ENCODE peak calls at places on chromosomes 16 and 17, in ten cellular contexts. H, Z, X, B, R, G, K, T, L and E are unnamed samples.

GRCh38 chr17:4368341-4368740 is 1.9 kb upstream of the UBE2G1 start:
- DNase-seq in H (no peak), T (no peak), G (no peak), Z (no peak), K (no peak), R (no peak), X (no peak), B (no peak), L (no peak), E (no peak)

GRCh38 chr16:1466968-1467521 is 7.8 kb downstream of the CLCN7 start:
- DNase-seq in K (no peak), B (no peak), R (no peak), T (no peak), X (no peak), L (no peak), G (no peak), Z (peak), H (no peak), E (no peak)

GRCh38 chr16:14057878-14058382 is 13.2 kb upstream of the MRTFB start:
- DNase-seq in G (peak), B (no peak), R (peak), K (no peak), L (no peak), T (no peak), Z (no peak), X (no peak), H (no peak), E (peak)

GRCh38 chr16:48632137-48632774 is 22.3 kb upstream of the N4BP1 start:
- DNase-seq in L (no peak), Z (no peak), K (no peak), R (no peak), X (no peak), G (no peak), T (no peak), H (no peak), B (no peak), E (no peak)

GRCh38 chr16:80604600-80605355 is 64.0 kb downstream of the DYNLRB2 start:
- DNase-seq in B (no peak), X (no peak), G (no peak), H (no peak), L (no peak), K (no peak), R (no peak), T (no peak), Z (no peak), E (no peak)

GRCh38 chr17:59027750-59028149 is 78.9 kb downstream of the TRIM37 start:
- DNase-seq in L (no peak), G (no peak), R (no peak), Z (no peak), B (no peak), K (no peak), T (no peak), H (no peak), X (no peak), E (no peak)

GRCh38 chr17:75784473-75785015 is at the start of gene UNK:
- DNase-seq in G (peak), L (peak), R (peak), X (peak), B (peak), Z (peak), H (peak), T (peak), K (peak), E (peak)

GRCh38 chr16:25426829-25427228 is 169.2 kb upstream of the ZKSCAN2 start:
- DNase-seq in T (no peak), G (no peak), K (no peak), H (no peak), Z (no peak), B (no peak), R (no peak), X (no peak), L (no peak), E (no peak)

GRCh38 chr17:48240122-48240521 is 132.6 kb downstream of the SNX11 start:
- DNase-seq in B (no peak), R (no peak), Z (no peak), G (no peak), T (no peak), X (no peak), K (no peak), L (no peak), H (no peak), E (peak)

DNA sequence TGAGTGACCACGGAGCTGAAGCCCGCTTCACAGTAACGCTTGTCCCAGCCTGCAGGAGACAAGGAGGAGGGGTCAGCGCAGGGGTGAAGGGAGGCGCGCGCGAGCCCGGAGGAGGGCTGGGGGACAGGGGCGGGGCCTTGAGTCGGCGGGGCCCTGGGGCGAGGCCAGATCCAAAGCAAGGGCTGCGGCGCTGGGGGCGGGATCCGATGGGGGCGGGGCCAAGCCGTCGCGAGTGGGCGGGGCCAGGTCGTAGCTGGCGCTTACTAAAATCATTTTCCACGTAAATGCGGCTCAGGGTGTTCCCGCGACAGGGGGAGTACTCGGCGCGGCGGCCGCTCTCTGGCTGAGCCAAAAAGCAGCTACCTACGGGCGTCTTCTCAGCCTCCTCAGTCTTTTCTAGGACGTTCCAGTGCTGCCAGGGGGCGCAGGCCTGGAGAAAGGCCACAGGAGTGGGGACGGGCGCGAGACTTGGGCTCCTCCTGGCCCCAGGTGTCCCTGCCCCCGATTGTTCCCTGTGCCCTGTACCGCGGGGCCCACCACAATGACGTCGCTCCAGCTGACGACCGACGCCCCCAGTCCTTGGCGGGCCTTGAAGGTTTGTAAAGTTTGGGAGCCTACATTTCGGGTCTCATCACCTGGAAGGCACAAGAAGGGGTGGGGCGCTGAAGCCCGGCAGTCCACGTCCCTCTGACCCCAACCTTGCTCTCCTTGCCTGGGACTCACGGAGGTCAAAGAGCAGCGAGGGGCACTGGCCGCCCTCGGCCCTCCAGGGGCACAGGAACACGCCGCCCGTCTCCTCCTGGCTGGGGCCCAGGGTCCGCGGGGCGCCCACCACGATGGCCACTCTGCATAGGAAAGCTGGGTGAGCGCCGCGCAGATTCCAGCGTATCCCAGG is 3.9 kb downstream of the ITGA2B start:
- DNase-seq in B (peak), Z (peak), X (peak), T (peak), L (peak), R (peak), K (peak), G (peak), H (peak), E (peak)
- TF ChIP-seq CTCF in B (no peak), Z (peak), X (peak), T (peak), L (peak), R (no peak), K (no peak), G (peak), H (peak), E (peak)

GRCh38 chr17:81337449-81337848 is 42.3 kb upstream of the SLC38A10 start:
- DNase-seq in R (no peak), Z (peak), X (no peak), T (no peak), G (no peak), H (no peak), K (no peak), L (peak), B (peak), E (no peak)

GRCh38 chr17:81339502-81340296 is 44.6 kb upstream of the SLC38A10 start:
- DNase-seq in B (no peak), K (no peak), R (no peak), G (no peak), H (no peak), X (no peak), L (peak), Z (peak), T (no peak), E (no peak)

GRCh38 chr17:81339180-81339501 is 44.0 kb upstream of the SLC38A10 start:
- DNase-seq in Z (no peak), X (no peak), H (no peak), B (no peak), R (no peak), L (peak), G (no peak), K (no peak), T (no peak), E (no peak)

GRCh38 chr17:81336930-81337325 is 41.8 kb upstream of the SLC38A10 start:
- DNase-seq in L (no peak), R (no peak), X (no peak), T (no peak), H (no peak), B (no peak), G (no peak), K (no peak), Z (no peak), E (no peak)

GRCh38 chr17:81338301-81339179 is 43.4 kb upstream of the SLC38A10 start:
- DNase-seq in T (no peak), R (no peak), Z (peak), B (no peak), X (no peak), G (no peak), L (no peak), H (no peak), K (no peak), E (peak)
- TF ChIP-seq CTCF in T (no peak), R (no peak), Z (no peak), B (no peak), X (no peak), G (peak), L (peak), H (peak), K (no peak), E (no peak)

DNA sequence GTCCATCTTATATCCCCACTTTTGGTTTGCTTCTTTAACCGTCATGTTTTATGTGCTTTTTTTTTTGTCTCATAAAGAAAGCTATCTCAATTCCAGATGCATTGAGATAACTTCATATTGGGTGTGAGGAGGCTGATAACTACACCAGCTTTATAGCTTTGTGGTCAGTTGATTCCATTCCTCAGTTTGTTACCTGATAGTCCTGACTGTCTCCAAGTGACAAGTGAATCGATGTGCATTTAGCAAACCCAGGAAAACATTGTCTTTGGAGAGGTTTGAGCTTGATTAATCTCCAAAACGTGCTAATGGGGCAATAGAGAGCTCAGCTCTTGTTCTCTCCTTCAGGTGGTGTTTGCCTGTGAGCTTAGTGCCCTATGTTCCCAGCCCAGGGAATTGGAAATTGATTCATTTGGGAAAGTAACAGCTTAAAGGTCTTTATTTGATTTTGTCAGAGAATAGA is 22.7 kb downstream of the HS3ST3B1 start:
- DNase-seq in R (no peak), T (no peak), Z (no peak), K (no peak), H (no peak), L (peak), G (no peak), B (no peak), X (no peak), E (no peak)
- TF ChIP-seq CTCF in R (no peak), T (no peak), Z (no peak), K (no peak), H (no peak), L (no peak), G (no peak), B (no peak), X (no peak), E (no peak)

DNA sequence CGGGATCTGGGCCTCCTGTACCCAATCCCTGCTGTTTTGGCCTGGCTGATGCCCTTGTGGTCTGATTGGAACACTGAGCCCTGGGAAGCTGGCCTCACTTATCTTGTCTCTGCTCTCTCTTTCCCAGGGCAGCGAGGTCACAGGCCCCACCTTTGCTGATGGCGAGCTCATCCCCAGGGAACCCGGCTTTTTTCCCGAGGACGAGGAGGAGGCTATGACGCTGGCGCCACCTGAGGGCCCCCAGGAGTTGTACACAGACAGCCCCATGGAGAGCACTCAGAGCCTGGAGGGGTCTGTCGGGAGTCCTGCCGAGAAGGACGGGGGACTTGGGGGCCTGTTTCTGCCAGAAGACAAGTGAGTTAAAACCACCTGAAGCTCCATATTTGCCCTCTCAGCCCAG is 126.0 kb downstream of the RAB11FIP4 start:
- DNase-seq in T (no peak), H (no peak), K (peak), B (no peak), G (no peak), R (no peak), X (no peak), Z (no peak), L (peak), E (no peak)
- TF ChIP-seq CTCF in T (no peak), H (peak), K (no peak), B (no peak), G (peak), R (peak), X (peak), Z (no peak), L (peak), E (no peak)

DNA sequence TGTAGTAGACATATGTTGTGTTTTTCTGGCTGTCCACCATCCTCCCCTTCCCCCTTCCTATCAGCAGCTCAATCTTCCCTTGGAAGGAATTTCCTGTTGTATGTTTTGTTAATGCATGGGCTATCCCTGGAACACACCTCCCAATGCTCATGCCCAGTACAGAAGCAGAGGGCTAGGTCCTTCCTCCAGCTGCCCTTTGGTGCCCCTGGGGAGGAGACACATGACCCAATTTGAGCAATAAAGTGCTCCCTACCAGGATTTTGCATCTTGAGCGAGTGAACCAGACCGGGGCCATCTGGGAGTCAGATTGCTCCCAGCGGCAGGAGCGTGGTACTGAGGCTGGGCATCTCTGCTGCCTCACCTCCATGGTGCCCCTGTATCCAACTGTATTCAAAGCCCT is 141.5 kb upstream of the MED13 start:
- DNase-seq in K (no peak), R (no peak), X (no peak), H (no peak), B (no peak), T (no peak), Z (no peak), G (peak), L (no peak), E (no peak)
- TF ChIP-seq CTCF in K (no peak), R (no peak), X (no peak), H (no peak), B (no peak), T (no peak), Z (no peak), G (peak), L (no peak), E (no peak)

GRCh38 chr17:57832711-57833596 is 16.9 kb downstream of the MRPS23 start:
- DNase-seq in H (peak), L (peak), Z (peak), T (peak), B (peak), K (peak), G (peak), R (peak), X (peak), E (peak)

GRCh38 chr17:57832299-57832698 is 17.5 kb downstream of the MRPS23 start:
- DNase-seq in K (no peak), Z (no peak), T (no peak), R (no peak), B (no peak), G (no peak), H (no peak), X (no peak), L (no peak), E (no peak)

GRCh38 chr17:57834146-57834741 is 15.6 kb downstream of the MRPS23 start:
- DNase-seq in L (peak), K (no peak), G (no peak), B (no peak), T (no peak), H (no peak), Z (no peak), X (peak), R (no peak), E (no peak)

GRCh38 chr17:57835333-57835900 is 14.4 kb downstream of the MRPS23 start:
- DNase-seq in B (no peak), Z (no peak), K (no peak), H (no peak), R (no peak), X (no peak), T (no peak), G (no peak), L (no peak), E (no peak)

DNA sequence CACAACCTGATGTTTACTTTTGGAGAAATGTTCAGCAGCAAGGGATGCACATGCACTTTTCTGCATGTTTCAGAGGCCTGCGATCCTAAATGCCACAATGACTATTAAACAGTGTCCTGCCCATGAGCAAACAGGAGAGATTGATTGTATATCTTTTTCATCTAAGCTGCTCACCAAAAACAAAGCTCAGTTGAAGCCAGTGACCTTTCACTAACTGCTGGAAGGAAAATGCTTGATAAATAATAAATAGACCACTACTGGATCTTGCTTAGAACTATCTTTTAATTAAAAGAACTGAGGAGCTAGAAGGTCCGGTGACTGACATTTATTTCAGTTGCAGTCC is 16.3 kb downstream of the MRPS23 start:
- DNase-seq in X (no peak), Z (no peak), T (no peak), R (no peak), G (no peak), B (no peak), K (no peak), L (no peak), H (no peak), E (no peak)
- TF ChIP-seq CTCF in X (no peak), Z (peak), T (peak), R (no peak), G (no peak), B (no peak), K (peak), L (no peak), H (no peak), E (no peak)

GRCh38 chr16:3045758-3046505 is 429 bp upstream of the MMP25 start:
- DNase-seq in G (no peak), Z (no peak), X (no peak), H (peak), L (peak), K (peak), T (peak), B (no peak), R (no peak), E (no peak)

GRCh38 chr16:3046506-3047386 is at the start of gene MMP25:
- DNase-seq in K (no peak), L (peak), H (no peak), B (no peak), X (no peak), R (no peak), G (no peak), Z (no peak), T (no peak), E (no peak)

GRCh38 chr16:3044708-3045107 is 1.7 kb upstream of the MMP25 start:
- DNase-seq in G (no peak), Z (no peak), H (no peak), X (no peak), K (no peak), B (no peak), T (no peak), R (no peak), L (no peak), E (no peak)

GRCh38 chr16:3049921-3050481 is 3.6 kb downstream of the MMP25 start:
- DNase-seq in G (no peak), T (no peak), Z (no peak), R (no peak), K (no peak), X (no peak), B (no peak), L (no peak), H (no peak), E (no peak)

DNA sequence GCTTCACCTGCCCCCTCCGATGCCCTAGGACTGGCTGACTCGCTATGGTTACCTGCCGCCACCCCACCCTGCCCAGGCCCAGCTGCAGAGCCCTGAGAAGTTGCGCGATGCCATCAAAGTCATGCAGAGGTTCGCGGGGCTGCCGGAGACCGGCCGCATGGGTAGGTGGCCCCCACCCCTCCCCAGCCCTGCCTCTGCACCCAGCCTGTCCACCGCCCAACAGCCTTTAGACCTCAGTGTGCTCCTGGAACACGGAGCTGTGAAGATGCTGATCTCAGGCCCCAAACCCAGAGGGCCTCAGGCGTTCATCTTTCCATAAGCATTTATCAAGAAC is 993 bp downstream of the MMP25 start:
- DNase-seq in Z (no peak), X (no peak), L (no peak), G (no peak), T (no peak), B (no peak), K (no peak), H (no peak), R (no peak), E (no peak)
- TF ChIP-seq CTCF in Z (no peak), X (no peak), L (no peak), G (no peak), T (no peak), B (no peak), K (no peak), H (no peak), R (no peak), E (no peak)

GRCh38 chr16:81894592-81894991 is 115.5 kb downstream of the PLCG2 start:
- DNase-seq in H (no peak), Z (no peak), T (no peak), R (no peak), X (no peak), L (no peak), K (no peak), B (no peak), G (no peak), E (no peak)

GRCh38 chr16:81891734-81892364 is 112.8 kb downstream of the PLCG2 start:
- DNase-seq in R (no peak), T (no peak), B (no peak), K (no peak), H (no peak), G (peak), Z (no peak), L (no peak), X (no peak), E (no peak)

GRCh38 chr16:81888520-81889394 is 109.7 kb downstream of the PLCG2 start:
- DNase-seq in L (no peak), T (no peak), R (no peak), B (no peak), G (no peak), K (no peak), H (no peak), X (no peak), Z (no peak), E (no peak)

GRCh38 chr16:81885976-81886586 is 107.0 kb downstream of the PLCG2 start:
- DNase-seq in X (peak), L (peak), Z (no peak), G (peak), R (no peak), T (peak), K (peak), B (no peak), H (peak), E (peak)

GRCh38 chr16:81889896-81890634 is 111.0 kb downstream of the PLCG2 start:
- DNase-seq in B (peak), Z (no peak), R (peak), T (peak), G (peak), K (peak), X (peak), H (peak), L (peak), E (peak)
- TF ChIP-seq CTCF in B (peak), Z (peak), R (peak), T (peak), G (peak), K (peak), X (peak), H (peak), L (peak), E (peak)

DNA sequence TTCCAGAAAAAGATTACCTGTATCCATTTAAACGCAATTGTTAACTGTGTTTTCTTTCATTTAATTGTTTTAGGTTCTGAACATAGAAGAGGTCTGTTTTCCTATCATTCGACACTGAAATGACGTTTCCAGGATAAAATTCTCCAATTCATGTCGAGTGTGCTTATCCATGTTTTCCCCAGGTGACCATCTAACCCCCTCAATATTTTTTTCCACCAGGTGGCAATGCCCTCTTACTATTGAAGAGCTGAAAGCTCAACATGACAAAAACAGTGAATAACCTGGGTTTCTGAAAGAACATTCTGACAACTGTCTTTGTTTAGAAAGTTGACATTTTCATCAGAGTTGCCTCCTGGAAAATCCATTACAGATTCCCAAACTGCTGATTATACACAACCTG is 948.7 kb downstream of the KCNJ2 start:
- DNase-seq in K (peak), H (no peak), B (no peak), T (no peak), G (no peak), X (no peak), Z (no peak), L (peak), R (no peak), E (no peak)
- TF ChIP-seq CTCF in K (no peak), H (peak), B (no peak), T (no peak), G (peak), X (peak), Z (peak), L (peak), R (peak), E (no peak)